ENCODE peak calls at places on chromosomes 16 and 17, in five cellular contexts. W is fibroblast of the conjunctiva, H is A549, X is iPS DF 19.7, D is fibroblast of mammary gland. A is an unnamed sample.
A peak's percentile ranks its signal among the peaks of the same experiment; 100 is the strongest.

GRCh38 chr16:424623-425081 is 797 bp upstream of the RAB11FIP3 start:
- DNase-seq in W (no peak), X (no peak), H (no peak), D (peak; percentile 31), A (peak; percentile 28)

GRCh38 chr16:52812945-52813556 is 239.6 kb downstream of the CHD9NB start:
- DNase-seq in H (peak; percentile 10), D (peak; percentile 81), W (peak; percentile 9), X (no peak), A (no peak)

GRCh38 chr16:10466861-10467260 is 81.0 kb downstream of the ATF7IP2 start:
- DNase-seq in X (no peak), H (no peak), D (no peak), W (no peak), A (peak; percentile 12)

GRCh38 chr17:41895617-41896016 is 23.1 kb downstream of the ACLY start:
- DNase-seq in W (peak; percentile 43), H (no peak), D (peak; percentile 73), X (no peak), A (peak; percentile 66)

GRCh38 chr16:7791191-7791590 is 458.5 kb downstream of the RBFOX1 start:
- DNase-seq in X (no peak), H (no peak), W (no peak), D (no peak), A (no peak)

GRCh38 chr17:64057701-64058263 is 37.3 kb upstream of the ICAM2 start:
- DNase-seq in H (no peak), D (no peak), X (no peak), W (no peak), A (no peak)

GRCh38 chr17:77449908-77450741 is 309.4 kb downstream of the SEC14L1 start:
- DNase-seq in D (peak; percentile 87), W (no peak), X (no peak), H (peak; percentile 56), A (peak; percentile 45)

GRCh38 chr17:79027925-79028491 is 4.0 kb downstream of the C1QTNF1 start:
- DNase-seq in H (no peak), X (no peak), D (peak; percentile 38), W (peak; percentile 61), A (peak; percentile 87)

GRCh38 chr16:760065-760464 is 469 bp upstream of the MSLN start:
- DNase-seq in X (no peak), H (no peak), W (no peak), D (no peak), A (no peak)

GRCh38 chr16:56915311-56916105 is 16.4 kb upstream of the HERPUD1 start:
- DNase-seq in W (no peak), D (no peak), X (no peak), H (no peak), A (no peak)

A was measured in fibroblast of gingiva.